ENCODE peak calls at places on chromosomes 11 and 22, in five cellular contexts. N, U, Z, B and H are unnamed samples.
A peak's percentile ranks its signal among the peaks of the same experiment; 100 is the strongest.

GRCh38 chr11:26072612-26073011 is 259.3 kb upstream of the ANO3 start:
- DNase-seq in N (no peak), U (no peak), Z (no peak), B (no peak), H (no peak)

GRCh38 chr11:69307421-69307820 is 13.5 kb downstream of the MYEOV start:
- DNase-seq in N (no peak), U (no peak), Z (no peak), B (no peak), H (no peak)

GRCh38 chr11:63670738-63671321 is 346 bp downstream of the ATL3 start:
- DNase-seq in N (no peak), U (no peak), Z (no peak), B (peak; percentile 89), H (peak; percentile 40)

GRCh38 chr22:46071451-46072029 is 78.8 kb upstream of the PPARA start:
- DNase-seq in N (no peak), U (peak; percentile 71), Z (peak; percentile 73), B (peak; percentile 96), H (peak; percentile 92)

GRCh38 chr22:37803636-37804371 is 3.9 kb upstream of the GCAT start:
- DNase-seq in N (no peak), U (no peak), Z (no peak), B (no peak), H (no peak)

GRCh38 chr11:19441752-19442553 is 201.2 kb upstream of the E2F8 start:
- DNase-seq in N (no peak), U (no peak), Z (no peak), B (no peak), H (no peak)

GRCh38 chr22:29255064-29255621 is 12.6 kb downstream of the RHBDD3 start:
- DNase-seq in N (no peak), U (no peak), Z (no peak), B (peak; percentile 73), H (no peak)

GRCh38 chr11:70842701-70843100 is 409.7 kb downstream of the SHANK2 start:
- DNase-seq in N (no peak), U (no peak), Z (no peak), B (no peak), H (no peak)

GRCh38 chr11:46381836-46382643 is 571 bp downstream of the MDK start:
- DNase-seq in N (no peak), U (no peak), Z (no peak), B (no peak), H (peak; percentile 39)

GRCh38 chr22:41963453-41964105 is 5.7 kb upstream of the SEPTIN3 start:
- DNase-seq in N (no peak), U (no peak), Z (no peak), B (no peak), H (no peak)

GRCh38 chr11:37248145-37248544 is 650.1 kb upstream of the RAG2 start:
- DNase-seq in N (no peak), U (no peak), Z (no peak), B (no peak), H (no peak)

GRCh38 chr11:6362185-6362867 is 27.9 kb upstream of the SMPD1 start:
- DNase-seq in N (no peak), U (no peak), Z (no peak), B (no peak), H (no peak)

GRCh38 chr11:112620621-112621394 is 340.4 kb upstream of the NCAM1 start:
- DNase-seq in N (no peak), U (no peak), Z (no peak), B (no peak), H (no peak)

GRCh38 chr11:105790841-105791240 is 181.0 kb downstream of the GRIA4 start:
- DNase-seq in N (no peak), U (peak; percentile 57), Z (no peak), B (no peak), H (no peak)

GRCh38 chr11:125481531-125481930 is 14.5 kb downstream of the FEZ1 start:
- DNase-seq in N (no peak), U (no peak), Z (no peak), B (no peak), H (no peak)

GRCh38 chr11:5701184-5701583 is 11.6 kb downstream of the TRIM22 start:
- DNase-seq in N (no peak), U (no peak), Z (no peak), B (no peak), H (no peak)